ENCODE peak calls at places on chromosome 14, in five cellular contexts. H is stimulated activated CD8-positive, alpha-beta memory T cell treated with anti-CD3 and anti-CD28 coated beads, Interleukin-4, amount 100 ng/mL, for 4 hours; R is hippocampal formation; K is CD4-positive, alpha-beta T cell; L is islet precursor cell. P is an unnamed sample.

GRCh38 chr14:60925286-60925685 is 55.6 kb downstream of the TRMT5 start:
- DNase-seq in H (no peak), R (no peak), K (no peak), L (no peak), P (no peak)

GRCh38 chr14:104405566-104406226 is 173.9 kb upstream of the C14orf180 start:
- DNase-seq in H (no peak), R (no peak), K (no peak), L (peak; percentile 37), P (no peak)

GRCh38 chr14:80901260-80901659 is 40.3 kb downstream of the CEP128 start:
- DNase-seq in H (no peak), R (no peak), K (no peak), L (no peak), P (no peak)

GRCh38 chr14:85414142-85414541 is 115.8 kb upstream of the FLRT2 start:
- DNase-seq in H (no peak), R (no peak), K (no peak), L (no peak), P (no peak)

GRCh38 chr14:93046696-93047050 is 69.1 kb downstream of the ITPK1 start:
- DNase-seq in H (no peak), R (no peak), K (no peak), L (no peak), P (no peak)

GRCh38 chr14:22598099-22598895 is at the start of gene ABHD4:
- DNase-seq in H (no peak), R (peak; percentile 77), K (peak; percentile 45), L (peak; percentile 86), P (no peak)

GRCh38 chr14:26032348-26032747 is 565.5 kb downstream of the NOVA1 start:
- DNase-seq in H (no peak), R (no peak), K (no peak), L (no peak), P (no peak)

GRCh38 chr14:36009643-36010042 is 166.9 kb downstream of the PTCSC3 start:
- DNase-seq in H (no peak), R (no peak), K (no peak), L (no peak), P (no peak)

GRCh38 chr14:84785997-84786396 is 743.9 kb upstream of the FLRT2 start:
- DNase-seq in H (no peak), R (no peak), K (no peak), L (no peak), P (no peak)

GRCh38 chr14:53187921-53188463 is 34.9 kb upstream of the DDHD1 start:
- DNase-seq in H (no peak), R (no peak), K (no peak), L (no peak), P (no peak)

GRCh38 chr14:28243600-28243999 is 523.0 kb upstream of the FOXG1 start:
- DNase-seq in H (no peak), R (peak; percentile 4), K (no peak), L (no peak), P (no peak)

GRCh38 chr14:74570696-74571095 is 41.3 kb downstream of the LTBP2 start:
- DNase-seq in H (no peak), R (no peak), K (no peak), L (no peak), P (no peak)

GRCh38 chr14:74275265-74275841 is 27.4 kb downstream of the ABCD4 start:
- DNase-seq in H (no peak), R (no peak), K (no peak), L (no peak), P (no peak)

GRCh38 chr14:63224196-63224595 is 20.0 kb downstream of the RHOJ start:
- DNase-seq in H (no peak), R (no peak), K (no peak), L (no peak), P (no peak)

GRCh38 chr14:84225243-84225642 is 1304.7 kb upstream of the FLRT2 start:
- DNase-seq in H (no peak), R (no peak), K (no peak), L (no peak), P (no peak)

GRCh38 chr14:20628063-20628854 is 13.2 kb downstream of the OR6S1 start:
- DNase-seq in H (no peak), R (no peak), K (no peak), L (no peak), P (no peak)

GRCh38 chr14:60722836-60723217 is 1.3 kb downstream of the SIX4 start:
- DNase-seq in H (no peak), R (no peak), K (no peak), L (peak; percentile 72), P (no peak)

GRCh38 chr14:36171607-36172006 is 4.9 kb downstream of the PTCSC3 start:
- DNase-seq in H (no peak), R (no peak), K (no peak), L (no peak), P (no peak)

GRCh38 chr14:63642229-63642611 is 549 bp upstream of the WDR89 start:
- DNase-seq in H (peak; percentile 55), R (peak; percentile 99), K (peak; percentile 78), L (peak; percentile 91), P (no peak)

GRCh38 chr14:48586099-48586498 is 910.7 kb upstream of the MDGA2 start:
- DNase-seq in H (no peak), R (no peak), K (no peak), L (no peak), P (no peak)

P was measured in cortex of kidney.